ENCODE peak calls at places on chromosome 9, in eight cellular contexts. One of them, this sample, is unnamed.

GRCh38 chr9:72952914-72953313 is at the start of gene ALDH1A1:
- DNase-seq in substantia nigra: no peak
- DNase-seq in globus pallidus: no peak
- DNase-seq in stimulated activated CD4-positive, alpha-beta T cell treated with anti-CD3 and anti-CD28 coated beads, Interleukin-4, amount 100 ng/mL, for 4 hours: no peak
- DNase-seq in bronchial epithelial cell: peak
- DNase-seq in fibroblast of mammary gland: peak
- DNase-seq in AG10803: no peak
- DNase-seq in lower leg skin: peak
- DNase-seq in this sample: no peak

GRCh38 chr9:90659626-90660364 is 17.2 kb upstream of the DIRAS2 start:
- DNase-seq in bronchial epithelial cell: peak
- DNase-seq in fibroblast of mammary gland: peak
- DNase-seq in lower leg skin: no peak
- DNase-seq in AG10803: peak
- DNase-seq in substantia nigra: no peak
- DNase-seq in globus pallidus: no peak
- DNase-seq in stimulated activated CD4-positive, alpha-beta T cell treated with anti-CD3 and anti-CD28 coated beads, Interleukin-4, amount 100 ng/mL, for 4 hours: no peak
- DNase-seq in this sample: no peak

GRCh38 chr9:112104401-112104800 is 70.7 kb downstream of the SUSD1 start:
- DNase-seq in AG10803: no peak
- DNase-seq in bronchial epithelial cell: no peak
- DNase-seq in stimulated activated CD4-positive, alpha-beta T cell treated with anti-CD3 and anti-CD28 coated beads, Interleukin-4, amount 100 ng/mL, for 4 hours: no peak
- DNase-seq in fibroblast of mammary gland: no peak
- DNase-seq in substantia nigra: no peak
- DNase-seq in globus pallidus: no peak
- DNase-seq in lower leg skin: no peak
- DNase-seq in this sample: no peak

GRCh38 chr9:70589571-70590263 is 175.3 kb upstream of the KLF9 start:
- DNase-seq in substantia nigra: no peak
- DNase-seq in fibroblast of mammary gland: peak
- DNase-seq in bronchial epithelial cell: peak
- DNase-seq in AG10803: peak
- DNase-seq in lower leg skin: peak
- DNase-seq in stimulated activated CD4-positive, alpha-beta T cell treated with anti-CD3 and anti-CD28 coated beads, Interleukin-4, amount 100 ng/mL, for 4 hours: no peak
- DNase-seq in globus pallidus: no peak
- DNase-seq in this sample: no peak

GRCh38 chr9:114945601-114946000 is 15.2 kb upstream of the TNFSF8 start:
- DNase-seq in lower leg skin: no peak
- DNase-seq in substantia nigra: no peak
- DNase-seq in fibroblast of mammary gland: no peak
- DNase-seq in bronchial epithelial cell: no peak
- DNase-seq in AG10803: no peak
- DNase-seq in globus pallidus: no peak
- DNase-seq in stimulated activated CD4-positive, alpha-beta T cell treated with anti-CD3 and anti-CD28 coated beads, Interleukin-4, amount 100 ng/mL, for 4 hours: no peak
- DNase-seq in this sample: no peak

GRCh38 chr9:34744295-34745221 is 34.6 kb upstream of the CCL21 start:
- DNase-seq in fibroblast of mammary gland: peak
- DNase-seq in substantia nigra: no peak
- DNase-seq in AG10803: peak
- DNase-seq in lower leg skin: no peak
- DNase-seq in stimulated activated CD4-positive, alpha-beta T cell treated with anti-CD3 and anti-CD28 coated beads, Interleukin-4, amount 100 ng/mL, for 4 hours: no peak
- DNase-seq in bronchial epithelial cell: peak
- DNase-seq in globus pallidus: no peak
- DNase-seq in this sample: no peak

GRCh38 chr9:121700165-121700830 is 48.9 kb downstream of the DAB2IP start:
- DNase-seq in substantia nigra: no peak
- DNase-seq in bronchial epithelial cell: peak
- DNase-seq in globus pallidus: no peak
- DNase-seq in fibroblast of mammary gland: peak
- DNase-seq in AG10803: peak
- DNase-seq in lower leg skin: peak
- DNase-seq in stimulated activated CD4-positive, alpha-beta T cell treated with anti-CD3 and anti-CD28 coated beads, Interleukin-4, amount 100 ng/mL, for 4 hours: no peak
- DNase-seq in this sample: peak

GRCh38 chr9:103942652-103943051 is 151.5 kb upstream of the SMC2 start:
- DNase-seq in bronchial epithelial cell: no peak
- DNase-seq in fibroblast of mammary gland: no peak
- DNase-seq in substantia nigra: no peak
- DNase-seq in stimulated activated CD4-positive, alpha-beta T cell treated with anti-CD3 and anti-CD28 coated beads, Interleukin-4, amount 100 ng/mL, for 4 hours: no peak
- DNase-seq in lower leg skin: no peak
- DNase-seq in globus pallidus: no peak
- DNase-seq in AG10803: no peak
- DNase-seq in this sample: no peak

GRCh38 chr9:105290401-105290800 is 46.0 kb downstream of the SLC44A1 start:
- DNase-seq in fibroblast of mammary gland: peak
- DNase-seq in lower leg skin: no peak
- DNase-seq in bronchial epithelial cell: peak
- DNase-seq in AG10803: peak
- DNase-seq in globus pallidus: peak
- DNase-seq in stimulated activated CD4-positive, alpha-beta T cell treated with anti-CD3 and anti-CD28 coated beads, Interleukin-4, amount 100 ng/mL, for 4 hours: no peak
- DNase-seq in substantia nigra: no peak
- DNase-seq in this sample: no peak

GRCh38 chr9:131836021-131836420 is 96.1 kb upstream of the RAPGEF1 start:
- DNase-seq in stimulated activated CD4-positive, alpha-beta T cell treated with anti-CD3 and anti-CD28 coated beads, Interleukin-4, amount 100 ng/mL, for 4 hours: no peak
- DNase-seq in AG10803: no peak
- DNase-seq in substantia nigra: no peak
- DNase-seq in lower leg skin: no peak
- DNase-seq in globus pallidus: no peak
- DNase-seq in bronchial epithelial cell: no peak
- DNase-seq in fibroblast of mammary gland: no peak
- DNase-seq in this sample: no peak

GRCh38 chr9:137723396-137724113 is 104.8 kb downstream of the EHMT1 start:
- DNase-seq in AG10803: peak
- DNase-seq in bronchial epithelial cell: no peak
- DNase-seq in lower leg skin: peak
- DNase-seq in fibroblast of mammary gland: no peak
- DNase-seq in substantia nigra: no peak
- DNase-seq in stimulated activated CD4-positive, alpha-beta T cell treated with anti-CD3 and anti-CD28 coated beads, Interleukin-4, amount 100 ng/mL, for 4 hours: no peak
- DNase-seq in globus pallidus: no peak
- DNase-seq in this sample: no peak

GRCh38 chr9:111148994-111149759 is 110.9 kb upstream of the LPAR1 start:
- DNase-seq in AG10803: no peak
- DNase-seq in stimulated activated CD4-positive, alpha-beta T cell treated with anti-CD3 and anti-CD28 coated beads, Interleukin-4, amount 100 ng/mL, for 4 hours: no peak
- DNase-seq in lower leg skin: no peak
- DNase-seq in substantia nigra: no peak
- DNase-seq in bronchial epithelial cell: peak
- DNase-seq in fibroblast of mammary gland: peak
- DNase-seq in globus pallidus: no peak
- DNase-seq in this sample: no peak

GRCh38 chr9:119998614-119999013 is 581.4 kb downstream of the CDK5RAP2 start:
- DNase-seq in fibroblast of mammary gland: no peak
- DNase-seq in stimulated activated CD4-positive, alpha-beta T cell treated with anti-CD3 and anti-CD28 coated beads, Interleukin-4, amount 100 ng/mL, for 4 hours: no peak
- DNase-seq in globus pallidus: no peak
- DNase-seq in AG10803: no peak
- DNase-seq in lower leg skin: no peak
- DNase-seq in bronchial epithelial cell: no peak
- DNase-seq in substantia nigra: no peak
- DNase-seq in this sample: no peak

GRCh38 chr9:7318920-7319319 is 480.7 kb downstream of the DMAC1 start:
- DNase-seq in globus pallidus: no peak
- DNase-seq in substantia nigra: no peak
- DNase-seq in stimulated activated CD4-positive, alpha-beta T cell treated with anti-CD3 and anti-CD28 coated beads, Interleukin-4, amount 100 ng/mL, for 4 hours: no peak
- DNase-seq in AG10803: no peak
- DNase-seq in bronchial epithelial cell: no peak
- DNase-seq in fibroblast of mammary gland: no peak
- DNase-seq in lower leg skin: no peak
- DNase-seq in this sample: no peak

GRCh38 chr9:77440057-77440456 is 208.1 kb downstream of the GNA14 start:
- DNase-seq in lower leg skin: peak
- DNase-seq in AG10803: peak
- DNase-seq in bronchial epithelial cell: no peak
- DNase-seq in fibroblast of mammary gland: peak
- DNase-seq in substantia nigra: no peak
- DNase-seq in stimulated activated CD4-positive, alpha-beta T cell treated with anti-CD3 and anti-CD28 coated beads, Interleukin-4, amount 100 ng/mL, for 4 hours: no peak
- DNase-seq in globus pallidus: peak
- DNase-seq in this sample: no peak

GRCh38 chr9:135858491-135859185 is 48.7 kb downstream of the CAMSAP1 start:
- DNase-seq in substantia nigra: no peak
- DNase-seq in globus pallidus: peak
- DNase-seq in bronchial epithelial cell: peak
- DNase-seq in fibroblast of mammary gland: peak
- DNase-seq in stimulated activated CD4-positive, alpha-beta T cell treated with anti-CD3 and anti-CD28 coated beads, Interleukin-4, amount 100 ng/mL, for 4 hours: no peak
- DNase-seq in AG10803: peak
- DNase-seq in lower leg skin: no peak
- DNase-seq in this sample: no peak

GRCh38 chr9:35757527-35758275 is 3.6 kb upstream of the MSMP start:
- DNase-seq in globus pallidus: no peak
- DNase-seq in bronchial epithelial cell: peak
- DNase-seq in lower leg skin: no peak
- DNase-seq in stimulated activated CD4-positive, alpha-beta T cell treated with anti-CD3 and anti-CD28 coated beads, Interleukin-4, amount 100 ng/mL, for 4 hours: no peak
- DNase-seq in substantia nigra: no peak
- DNase-seq in AG10803: no peak
- DNase-seq in fibroblast of mammary gland: no peak
- DNase-seq in this sample: no peak

GRCh38 chr9:129038109-129038852 is 1.9 kb downstream of the MIGA2 start:
- DNase-seq in lower leg skin: no peak
- DNase-seq in substantia nigra: no peak
- DNase-seq in bronchial epithelial cell: no peak
- DNase-seq in fibroblast of mammary gland: no peak
- DNase-seq in globus pallidus: no peak
- DNase-seq in stimulated activated CD4-positive, alpha-beta T cell treated with anti-CD3 and anti-CD28 coated beads, Interleukin-4, amount 100 ng/mL, for 4 hours: no peak
- DNase-seq in AG10803: no peak
- DNase-seq in this sample: no peak

GRCh38 chr9:113228130-113228665 is 6.9 kb downstream of the SLC31A1 start:
- DNase-seq in globus pallidus: no peak
- DNase-seq in AG10803: no peak
- DNase-seq in stimulated activated CD4-positive, alpha-beta T cell treated with anti-CD3 and anti-CD28 coated beads, Interleukin-4, amount 100 ng/mL, for 4 hours: no peak
- DNase-seq in fibroblast of mammary gland: no peak
- DNase-seq in lower leg skin: no peak
- DNase-seq in substantia nigra: no peak
- DNase-seq in bronchial epithelial cell: no peak
- DNase-seq in this sample: no peak

GRCh38 chr9:81724242-81724889 is 35.0 kb upstream of the TLE1 start:
- DNase-seq in AG10803: no peak
- DNase-seq in substantia nigra: no peak
- DNase-seq in globus pallidus: no peak
- DNase-seq in fibroblast of mammary gland: no peak
- DNase-seq in stimulated activated CD4-positive, alpha-beta T cell treated with anti-CD3 and anti-CD28 coated beads, Interleukin-4, amount 100 ng/mL, for 4 hours: no peak
- DNase-seq in lower leg skin: no peak
- DNase-seq in bronchial epithelial cell: no peak
- DNase-seq in this sample: no peak

GRCh38 chr9:34562136-34562745 is 27.3 kb downstream of the CNTFR start:
- DNase-seq in lower leg skin: no peak
- DNase-seq in AG10803: no peak
- DNase-seq in substantia nigra: no peak
- DNase-seq in globus pallidus: no peak
- DNase-seq in stimulated activated CD4-positive, alpha-beta T cell treated with anti-CD3 and anti-CD28 coated beads, Interleukin-4, amount 100 ng/mL, for 4 hours: no peak
- DNase-seq in fibroblast of mammary gland: peak
- DNase-seq in bronchial epithelial cell: no peak
- DNase-seq in this sample: no peak

GRCh38 chr9:111106202-111106601 is 67.9 kb upstream of the LPAR1 start:
- DNase-seq in bronchial epithelial cell: no peak
- DNase-seq in substantia nigra: no peak
- DNase-seq in globus pallidus: no peak
- DNase-seq in lower leg skin: no peak
- DNase-seq in stimulated activated CD4-positive, alpha-beta T cell treated with anti-CD3 and anti-CD28 coated beads, Interleukin-4, amount 100 ng/mL, for 4 hours: no peak
- DNase-seq in fibroblast of mammary gland: no peak
- DNase-seq in AG10803: no peak
- DNase-seq in this sample: no peak

GRCh38 chr9:99055384-99055783 is 49.5 kb upstream of the TGFBR1 start:
- DNase-seq in substantia nigra: no peak
- DNase-seq in bronchial epithelial cell: peak
- DNase-seq in fibroblast of mammary gland: no peak
- DNase-seq in lower leg skin: no peak
- DNase-seq in stimulated activated CD4-positive, alpha-beta T cell treated with anti-CD3 and anti-CD28 coated beads, Interleukin-4, amount 100 ng/mL, for 4 hours: no peak
- DNase-seq in AG10803: no peak
- DNase-seq in globus pallidus: no peak
- DNase-seq in this sample: no peak

GRCh38 chr9:106953166-106953565 is 90.2 kb downstream of the ZNF462 start:
- DNase-seq in bronchial epithelial cell: peak
- DNase-seq in substantia nigra: no peak
- DNase-seq in lower leg skin: no peak
- DNase-seq in AG10803: peak
- DNase-seq in fibroblast of mammary gland: peak
- DNase-seq in stimulated activated CD4-positive, alpha-beta T cell treated with anti-CD3 and anti-CD28 coated beads, Interleukin-4, amount 100 ng/mL, for 4 hours: no peak
- DNase-seq in globus pallidus: no peak
- DNase-seq in this sample: no peak

GRCh38 chr9:138022756-138023393 is 145.3 kb downstream of the CACNA1B start:
- DNase-seq in stimulated activated CD4-positive, alpha-beta T cell treated with anti-CD3 and anti-CD28 coated beads, Interleukin-4, amount 100 ng/mL, for 4 hours: no peak
- DNase-seq in AG10803: no peak
- DNase-seq in fibroblast of mammary gland: no peak
- DNase-seq in bronchial epithelial cell: no peak
- DNase-seq in lower leg skin: peak
- DNase-seq in globus pallidus: no peak
- DNase-seq in substantia nigra: no peak
- DNase-seq in this sample: no peak

GRCh38 chr9:111657051-111657450 is 4.4 kb upstream of the GNG10 start:
- DNase-seq in fibroblast of mammary gland: no peak
- DNase-seq in AG10803: no peak
- DNase-seq in stimulated activated CD4-positive, alpha-beta T cell treated with anti-CD3 and anti-CD28 coated beads, Interleukin-4, amount 100 ng/mL, for 4 hours: no peak
- DNase-seq in substantia nigra: no peak
- DNase-seq in globus pallidus: no peak
- DNase-seq in bronchial epithelial cell: no peak
- DNase-seq in lower leg skin: no peak
- DNase-seq in this sample: no peak

GRCh38 chr9:16315720-16316119 is 554.8 kb downstream of the BNC2 start:
- DNase-seq in fibroblast of mammary gland: no peak
- DNase-seq in globus pallidus: no peak
- DNase-seq in lower leg skin: peak
- DNase-seq in substantia nigra: no peak
- DNase-seq in AG10803: peak
- DNase-seq in stimulated activated CD4-positive, alpha-beta T cell treated with anti-CD3 and anti-CD28 coated beads, Interleukin-4, amount 100 ng/mL, for 4 hours: no peak
- DNase-seq in bronchial epithelial cell: no peak
- DNase-seq in this sample: no peak

GRCh38 chr9:75612754-75613153 is 277.7 kb upstream of the PCSK5 start:
- DNase-seq in bronchial epithelial cell: peak
- DNase-seq in stimulated activated CD4-positive, alpha-beta T cell treated with anti-CD3 and anti-CD28 coated beads, Interleukin-4, amount 100 ng/mL, for 4 hours: no peak
- DNase-seq in lower leg skin: no peak
- DNase-seq in globus pallidus: no peak
- DNase-seq in AG10803: no peak
- DNase-seq in fibroblast of mammary gland: no peak
- DNase-seq in substantia nigra: no peak
- DNase-seq in this sample: no peak

GRCh38 chr9:122580360-122580759 is 2.8 kb downstream of the OR1L8 start:
- DNase-seq in globus pallidus: no peak
- DNase-seq in bronchial epithelial cell: peak
- DNase-seq in fibroblast of mammary gland: peak
- DNase-seq in lower leg skin: no peak
- DNase-seq in substantia nigra: no peak
- DNase-seq in stimulated activated CD4-positive, alpha-beta T cell treated with anti-CD3 and anti-CD28 coated beads, Interleukin-4, amount 100 ng/mL, for 4 hours: no peak
- DNase-seq in AG10803: peak
- DNase-seq in this sample: no peak

GRCh38 chr9:21597284-21597683 is 115.2 kb upstream of the IFNE start:
- DNase-seq in globus pallidus: no peak
- DNase-seq in bronchial epithelial cell: no peak
- DNase-seq in stimulated activated CD4-positive, alpha-beta T cell treated with anti-CD3 and anti-CD28 coated beads, Interleukin-4, amount 100 ng/mL, for 4 hours: no peak
- DNase-seq in substantia nigra: no peak
- DNase-seq in lower leg skin: no peak
- DNase-seq in fibroblast of mammary gland: no peak
- DNase-seq in AG10803: no peak
- DNase-seq in this sample: no peak

GRCh38 chr9:126347911-126348760 is 21.5 kb downstream of the MVB12B start:
- DNase-seq in substantia nigra: no peak
- DNase-seq in AG10803: no peak
- DNase-seq in stimulated activated CD4-positive, alpha-beta T cell treated with anti-CD3 and anti-CD28 coated beads, Interleukin-4, amount 100 ng/mL, for 4 hours: no peak
- DNase-seq in lower leg skin: peak
- DNase-seq in fibroblast of mammary gland: no peak
- DNase-seq in globus pallidus: peak
- DNase-seq in bronchial epithelial cell: no peak
- DNase-seq in this sample: no peak

GRCh38 chr9:37218800-37219425 is 98.5 kb downstream of the ZCCHC7 start:
- DNase-seq in fibroblast of mammary gland: no peak
- DNase-seq in stimulated activated CD4-positive, alpha-beta T cell treated with anti-CD3 and anti-CD28 coated beads, Interleukin-4, amount 100 ng/mL, for 4 hours: no peak
- DNase-seq in lower leg skin: no peak
- DNase-seq in globus pallidus: no peak
- DNase-seq in substantia nigra: no peak
- DNase-seq in bronchial epithelial cell: no peak
- DNase-seq in AG10803: no peak
- DNase-seq in this sample: no peak

GRCh38 chr9:87395804-87396458 is 101.7 kb upstream of the DAPK1 start:
- DNase-seq in fibroblast of mammary gland: peak
- DNase-seq in stimulated activated CD4-positive, alpha-beta T cell treated with anti-CD3 and anti-CD28 coated beads, Interleukin-4, amount 100 ng/mL, for 4 hours: no peak
- DNase-seq in AG10803: no peak
- DNase-seq in substantia nigra: no peak
- DNase-seq in bronchial epithelial cell: no peak
- DNase-seq in lower leg skin: no peak
- DNase-seq in globus pallidus: no peak
- DNase-seq in this sample: no peak

This sample was measured in activated B cell treated with CpG ODN at 0.5 μM for 24 hours.